ENCODE peak calls at places on chromosomes 2 and 18, in four cellular contexts. X is mesendoderm, W is H9, R is H1. F is an unnamed sample.

GRCh38 chr18:11565716-11566115 is 43.7 kb upstream of the SLC35G4 start:
- DNase-seq in X (no peak), W (no peak), R (no peak), F (no peak)

GRCh38 chr2:64212346-64212745 is 68.1 kb upstream of the PELI1 start:
- DNase-seq in X (no peak), W (no peak), R (no peak), F (peak)

GRCh38 chr2:231941673-231942072 is 15.5 kb upstream of the NPPC start:
- DNase-seq in X (no peak), W (no peak), R (no peak), F (no peak)

GRCh38 chr2:227759411-227760113 is 13.9 kb downstream of the SCYGR8 start:
- DNase-seq in X (peak), W (peak), R (no peak), F (no peak)

GRCh38 chr2:62698653-62699052 is 6.9 kb upstream of the EHBP1 start:
- DNase-seq in X (no peak), W (no peak), R (no peak), F (no peak)

GRCh38 chr18:35525795-35526475 is 28.2 kb upstream of the INO80C start:
- DNase-seq in X (peak), W (no peak), R (no peak), F (no peak)

GRCh38 chr2:218229239-218229638 is 12.2 kb downstream of the ARPC2 start:
- DNase-seq in X (no peak), W (no peak), R (no peak), F (peak)

GRCh38 chr18:9755603-9756002 is 47.5 kb downstream of the RAB31 start:
- DNase-seq in X (no peak), W (no peak), R (no peak), F (no peak)

GRCh38 chr2:237714690-237715458 is 83.7 kb upstream of the RBM44 start:
- DNase-seq in X (peak), W (peak), R (no peak), F (peak)

GRCh38 chr18:42067527-42067926 is 112.5 kb downstream of the PIK3C3 start:
- DNase-seq in X (no peak), W (no peak), R (no peak), F (no peak)

GRCh38 chr2:230968921-230969672 is 26.8 kb upstream of the SPATA3 start:
- DNase-seq in X (no peak), W (no peak), R (no peak), F (no peak)

GRCh38 chr18:57059366-57059765 is 87.5 kb upstream of the BOD1L2 start:
- DNase-seq in X (no peak), W (peak), R (no peak), F (no peak)

GRCh38 chr2:85413592-85414421 is 3.6 kb upstream of the CAPG start:
- DNase-seq in X (peak), W (no peak), R (peak), F (peak)

GRCh38 chr2:120594856-120595685 is 140.6 kb upstream of the GLI2 start:
- DNase-seq in X (peak), W (peak), R (no peak), F (no peak)

GRCh38 chr2:128663371-128664050 is 344.8 kb upstream of the HS6ST1 start:
- DNase-seq in X (no peak), W (no peak), R (no peak), F (no peak)

GRCh38 chr2:173934895-173935294 is 30.3 kb downstream of the SP3 start:
- DNase-seq in X (no peak), W (no peak), R (no peak), F (no peak)

GRCh38 chr18:45802814-45803492 is 22.5 kb upstream of the SIGLEC15 start:
- DNase-seq in X (no peak), W (no peak), R (no peak), F (peak)

GRCh38 chr2:224038049-224038829 is 847 bp downstream of the SERPINE2 start:
- DNase-seq in X (peak), W (peak), R (peak), F (peak)

GRCh38 chr2:144659731-144660275 is 139.9 kb upstream of the ZEB2 start:
- DNase-seq in X (no peak), W (no peak), R (no peak), F (peak)

GRCh38 chr2:238097988-238098853 is 1.9 kb upstream of the ESPNL start:
- DNase-seq in X (peak), W (peak), R (peak), F (no peak)

GRCh38 chr2:146940016-146940685 is 904.7 kb upstream of the ACVR2A start:
- DNase-seq in X (no peak), W (no peak), R (no peak), F (no peak)

GRCh38 chr2:128473175-128474013 is 154.7 kb upstream of the HS6ST1 start:
- DNase-seq in X (peak), W (peak), R (peak), F (peak)

GRCh38 chr18:45760443-45761036 is 36.6 kb downstream of the SLC14A1 start:
- DNase-seq in X (peak), W (no peak), R (peak), F (peak)

GRCh38 chr2:86003967-86004366 is 101.7 kb downstream of the POLR1A start:
- DNase-seq in X (no peak), W (no peak), R (no peak), F (no peak)

GRCh38 chr18:13235981-13236380 is 17.4 kb downstream of the LDLRAD4 start:
- DNase-seq in X (no peak), W (no peak), R (no peak), F (no peak)

GRCh38 chr2:170974304-170974993 is 45.4 kb downstream of the GORASP2 start:
- DNase-seq in X (peak), W (no peak), R (no peak), F (no peak)

GRCh38 chr2:150520887-150521664 is 33.6 kb upstream of the RND3 start:
- DNase-seq in X (no peak), W (no peak), R (no peak), F (peak)

GRCh38 chr18:35478520-35479435 is 19.0 kb downstream of the INO80C start:
- DNase-seq in X (no peak), W (no peak), R (no peak), F (peak)

GRCh38 chr2:7348761-7349160 is 431.5 kb downstream of the RNF144A start:
- DNase-seq in X (no peak), W (no peak), R (no peak), F (no peak)

GRCh38 chr2:219527076-219527394 is 12.8 kb downstream of the ASIC4 start:
- DNase-seq in X (no peak), W (no peak), R (no peak), F (no peak)

GRCh38 chr2:63729362-63729761 is 112.3 kb upstream of the UGP2 start:
- DNase-seq in X (no peak), W (no peak), R (no peak), F (no peak)

DNA sequence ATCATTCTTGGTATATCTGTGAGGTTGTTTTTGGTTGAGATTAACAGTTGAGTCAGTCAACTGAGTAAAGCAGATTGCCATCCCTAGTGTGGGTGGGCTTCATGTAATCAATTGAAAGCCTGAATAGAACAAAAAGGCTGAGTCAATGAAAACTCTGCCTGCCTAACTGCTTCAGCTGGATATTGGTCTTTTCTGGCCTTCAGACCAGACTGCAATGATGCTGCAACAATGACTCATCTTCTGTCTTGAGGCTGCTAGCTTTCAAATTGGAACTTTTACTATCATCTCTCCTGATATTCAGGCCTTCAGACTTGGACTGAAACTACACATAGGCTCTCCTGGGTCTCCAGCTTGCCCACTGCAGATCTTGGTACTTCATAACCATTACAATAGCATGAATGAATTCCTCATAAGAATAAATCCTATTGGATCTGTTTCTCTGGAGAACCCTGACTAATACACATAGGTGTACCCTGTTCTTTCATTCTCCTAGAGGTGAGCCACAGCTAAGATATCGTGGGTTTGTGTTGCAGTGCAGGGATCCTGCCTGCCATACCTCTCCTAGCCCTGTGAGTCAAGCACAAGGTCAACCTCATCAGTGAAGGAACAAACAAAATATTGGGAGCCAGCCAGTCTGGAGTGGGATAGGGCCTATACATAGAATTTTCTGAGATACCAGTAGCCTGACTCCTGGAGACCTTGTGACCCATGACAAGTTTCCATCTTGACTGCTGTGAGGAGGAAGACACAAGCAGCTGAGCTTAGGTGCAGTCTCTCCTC is 473.8 kb downstream of the DCC start:
- DNase-seq in X (no peak), W (no peak), R (no peak), F (no peak)
- H3K56ac ChIP-seq in X (no peak), W (no peak), R (no peak), F (no peak)

DNA sequence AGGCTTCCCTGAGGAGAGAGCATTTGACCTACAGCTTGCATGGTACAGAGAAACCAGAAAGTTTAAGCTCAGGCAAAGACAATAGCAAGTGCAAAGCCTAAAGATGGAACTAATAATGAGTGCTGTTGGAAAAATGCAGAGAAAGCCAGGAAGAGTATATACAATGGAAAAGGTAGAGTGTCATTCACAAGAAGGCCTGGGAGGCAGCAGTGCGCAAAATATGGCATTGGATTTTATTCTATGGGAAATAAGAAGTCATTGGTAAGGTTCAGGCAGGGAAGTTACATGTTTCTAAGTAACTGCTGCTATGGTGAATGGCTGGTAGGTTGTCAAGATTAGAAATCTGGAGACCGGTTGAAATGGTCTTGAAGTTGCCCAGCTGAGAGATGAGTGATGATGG is 2167.3 kb upstream of the CELF4 start:
- DNase-seq in X (no peak), W (no peak), R (no peak), F (no peak)
- H3K56ac ChIP-seq in X (no peak), W (no peak), R (no peak), F (no peak)

DNA sequence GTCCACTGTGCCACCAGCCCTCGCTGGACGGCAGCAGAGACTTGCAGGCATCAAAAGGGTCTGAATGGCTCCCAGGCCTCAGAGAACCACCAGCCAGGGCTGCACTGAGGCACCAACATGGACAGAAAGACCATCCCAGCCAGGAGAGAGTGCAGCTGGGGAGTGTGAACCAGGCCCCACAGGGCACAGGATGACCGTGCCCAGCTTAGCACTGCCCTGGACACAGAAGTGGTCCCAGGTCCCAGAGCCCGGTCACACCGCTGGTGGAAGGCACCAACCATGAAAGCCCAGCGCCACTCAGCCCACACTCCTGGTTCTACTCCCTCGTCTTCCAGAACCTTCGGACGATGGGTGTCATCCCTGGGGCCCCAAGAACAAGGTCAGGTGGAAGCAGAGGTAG is 20.5 kb downstream of the AQP12A start:
- DNase-seq in X (no peak), W (no peak), R (no peak), F (no peak)
- H3K56ac ChIP-seq in X (no peak), W (no peak), R (no peak), F (no peak)

GRCh38 chr2:27697660-27698059 is 34.0 kb downstream of the SLC4A1AP start:
- DNase-seq in X (no peak), W (no peak), R (no peak), F (no peak)
- H3K56ac ChIP-seq in X (no peak), W (no peak), R (no peak), F (no peak)